ENCODE peak calls at places on chromosomes 2 and 18, in seven cellular contexts. One of them, this sample, is unnamed.

GRCh38 chr2:68832161-68832869 is 38.9 kb downstream of the BMP10 start:
- DNase-seq in cardiac muscle cell: peak
- DNase-seq in CD4-positive, alpha-beta T cell: no peak
- DNase-seq in astrocyte of the spinal cord: peak
- DNase-seq in nephron progenitor cell: no peak
- DNase-seq in B cell: no peak
- DNase-seq in glutamatergic neuron: no peak
- DNase-seq in this sample: no peak

GRCh38 chr2:12045864-12046291 is 299.4 kb downstream of the LPIN1 start:
- DNase-seq in CD4-positive, alpha-beta T cell: no peak
- DNase-seq in B cell: no peak
- DNase-seq in glutamatergic neuron: no peak
- DNase-seq in cardiac muscle cell: no peak
- DNase-seq in nephron progenitor cell: no peak
- DNase-seq in astrocyte of the spinal cord: no peak
- DNase-seq in this sample: no peak

GRCh38 chr2:225740086-225740485 is 340.6 kb downstream of the NYAP2 start:
- DNase-seq in nephron progenitor cell: no peak
- DNase-seq in glutamatergic neuron: no peak
- DNase-seq in CD4-positive, alpha-beta T cell: no peak
- DNase-seq in B cell: no peak
- DNase-seq in astrocyte of the spinal cord: no peak
- DNase-seq in cardiac muscle cell: no peak
- DNase-seq in this sample: no peak

GRCh38 chr2:28276076-28276618 is 116.5 kb upstream of the FOSL2 start:
- DNase-seq in astrocyte of the spinal cord: peak
- DNase-seq in nephron progenitor cell: no peak
- DNase-seq in B cell: no peak
- DNase-seq in glutamatergic neuron: no peak
- DNase-seq in CD4-positive, alpha-beta T cell: no peak
- DNase-seq in cardiac muscle cell: no peak
- DNase-seq in this sample: no peak

GRCh38 chr2:105517814-105518705 is 119.2 kb upstream of the FHL2 start:
- DNase-seq in glutamatergic neuron: peak
- DNase-seq in CD4-positive, alpha-beta T cell: no peak
- DNase-seq in nephron progenitor cell: no peak
- DNase-seq in B cell: no peak
- DNase-seq in cardiac muscle cell: no peak
- DNase-seq in astrocyte of the spinal cord: peak
- DNase-seq in this sample: no peak

GRCh38 chr18:46607926-46608325 is 49.1 kb downstream of the LOXHD1 start:
- DNase-seq in B cell: no peak
- DNase-seq in cardiac muscle cell: no peak
- DNase-seq in CD4-positive, alpha-beta T cell: no peak
- DNase-seq in glutamatergic neuron: no peak
- DNase-seq in nephron progenitor cell: no peak
- DNase-seq in astrocyte of the spinal cord: no peak
- DNase-seq in this sample: no peak

GRCh38 chr2:177332041-177332991 is 60.3 kb upstream of the AGPS start:
- DNase-seq in nephron progenitor cell: peak
- DNase-seq in astrocyte of the spinal cord: peak
- DNase-seq in glutamatergic neuron: no peak
- DNase-seq in cardiac muscle cell: peak
- DNase-seq in CD4-positive, alpha-beta T cell: no peak
- DNase-seq in B cell: peak
- DNase-seq in this sample: peak

GRCh38 chr2:148900350-148900749 is 25.3 kb downstream of the KIF5C start:
- DNase-seq in glutamatergic neuron: no peak
- DNase-seq in nephron progenitor cell: no peak
- DNase-seq in B cell: no peak
- DNase-seq in CD4-positive, alpha-beta T cell: no peak
- DNase-seq in cardiac muscle cell: no peak
- DNase-seq in astrocyte of the spinal cord: no peak
- DNase-seq in this sample: no peak

GRCh38 chr2:38665854-38666577 is at the start of gene GALM:
- DNase-seq in B cell: peak
- DNase-seq in nephron progenitor cell: peak
- DNase-seq in glutamatergic neuron: peak
- DNase-seq in cardiac muscle cell: peak
- DNase-seq in astrocyte of the spinal cord: peak
- DNase-seq in CD4-positive, alpha-beta T cell: peak
- DNase-seq in this sample: peak

GRCh38 chr18:3008546-3008945 is 4.4 kb downstream of the LPIN2 start:
- DNase-seq in nephron progenitor cell: no peak
- DNase-seq in CD4-positive, alpha-beta T cell: no peak
- DNase-seq in cardiac muscle cell: no peak
- DNase-seq in B cell: no peak
- DNase-seq in astrocyte of the spinal cord: peak
- DNase-seq in glutamatergic neuron: no peak
- DNase-seq in this sample: no peak

GRCh38 chr2:180038997-180039396 is 31.9 kb upstream of the CWC22 start:
- DNase-seq in glutamatergic neuron: no peak
- DNase-seq in astrocyte of the spinal cord: peak
- DNase-seq in CD4-positive, alpha-beta T cell: no peak
- DNase-seq in nephron progenitor cell: no peak
- DNase-seq in cardiac muscle cell: no peak
- DNase-seq in B cell: no peak
- DNase-seq in this sample: no peak

GRCh38 chr18:5628512-5629255 is 84.9 kb upstream of the EPB41L3 start:
- DNase-seq in nephron progenitor cell: peak
- DNase-seq in B cell: peak
- DNase-seq in cardiac muscle cell: peak
- DNase-seq in glutamatergic neuron: peak
- DNase-seq in astrocyte of the spinal cord: peak
- DNase-seq in CD4-positive, alpha-beta T cell: no peak
- DNase-seq in this sample: peak

GRCh38 chr2:241762933-241763369 is 13.7 kb upstream of the GAL3ST2 start:
- DNase-seq in glutamatergic neuron: no peak
- DNase-seq in CD4-positive, alpha-beta T cell: peak
- DNase-seq in astrocyte of the spinal cord: no peak
- DNase-seq in cardiac muscle cell: no peak
- DNase-seq in nephron progenitor cell: no peak
- DNase-seq in B cell: no peak
- DNase-seq in this sample: no peak

GRCh38 chr2:102033028-102033749 is 41.4 kb downstream of the IL1R2 start:
- DNase-seq in nephron progenitor cell: no peak
- DNase-seq in astrocyte of the spinal cord: peak
- DNase-seq in cardiac muscle cell: no peak
- DNase-seq in B cell: peak
- DNase-seq in glutamatergic neuron: no peak
- DNase-seq in CD4-positive, alpha-beta T cell: no peak
- DNase-seq in this sample: no peak

GRCh38 chr2:56583796-56584313 is 400.1 kb downstream of the CCDC85A start:
- DNase-seq in astrocyte of the spinal cord: no peak
- DNase-seq in B cell: no peak
- DNase-seq in CD4-positive, alpha-beta T cell: no peak
- DNase-seq in nephron progenitor cell: no peak
- DNase-seq in cardiac muscle cell: peak
- DNase-seq in glutamatergic neuron: no peak
- DNase-seq in this sample: no peak

GRCh38 chr2:54638774-54639187 is 84.7 kb upstream of the EML6 start:
- DNase-seq in cardiac muscle cell: no peak
- DNase-seq in nephron progenitor cell: no peak
- DNase-seq in B cell: no peak
- DNase-seq in CD4-positive, alpha-beta T cell: no peak
- DNase-seq in astrocyte of the spinal cord: no peak
- DNase-seq in glutamatergic neuron: no peak
- DNase-seq in this sample: no peak
- TF ChIP-seq CTCF in cardiac muscle cell: no peak
- TF ChIP-seq CTCF in nephron progenitor cell: no peak
- TF ChIP-seq CTCF in B cell: no peak
- TF ChIP-seq CTCF in CD4-positive, alpha-beta T cell: no peak
- TF ChIP-seq CTCF in astrocyte of the spinal cord: no peak
- TF ChIP-seq CTCF in glutamatergic neuron: no peak
- TF ChIP-seq CTCF in this sample: no peak

DNA sequence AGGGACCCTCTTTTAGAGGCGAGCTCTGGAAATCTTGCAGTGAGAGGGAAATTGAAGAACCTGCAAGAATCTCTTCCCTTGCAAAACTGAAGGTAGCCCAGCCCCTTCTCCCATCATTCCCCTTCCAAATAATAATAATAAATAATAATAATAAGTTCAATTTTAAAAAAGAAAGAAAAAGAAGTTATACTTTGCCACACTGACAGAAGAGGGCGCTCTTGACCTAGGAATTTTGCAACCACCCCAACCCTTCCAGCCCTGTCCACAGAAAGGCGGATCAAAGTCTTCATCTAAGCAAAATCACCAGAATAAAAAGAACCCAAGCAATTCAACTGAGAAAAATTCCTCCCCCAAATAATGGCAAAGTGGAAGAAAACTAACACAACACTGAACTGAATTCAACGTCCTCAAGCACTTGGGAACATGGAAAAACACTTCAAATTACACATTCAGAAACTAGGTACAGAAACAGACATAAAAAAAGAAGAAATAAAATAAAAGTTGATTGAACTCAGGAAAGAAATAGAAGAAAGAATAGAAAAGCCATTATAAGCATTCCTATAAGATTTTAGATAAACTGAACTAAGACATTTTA is 98.9 kb upstream of the GLS start:
- DNase-seq in cardiac muscle cell: peak
- DNase-seq in B cell: peak
- DNase-seq in glutamatergic neuron: peak
- DNase-seq in CD4-positive, alpha-beta T cell: no peak
- DNase-seq in astrocyte of the spinal cord: peak
- DNase-seq in nephron progenitor cell: peak
- DNase-seq in this sample: no peak
- TF ChIP-seq CTCF in cardiac muscle cell: peak
- TF ChIP-seq CTCF in B cell: peak
- TF ChIP-seq CTCF in glutamatergic neuron: peak
- TF ChIP-seq CTCF in CD4-positive, alpha-beta T cell: peak
- TF ChIP-seq CTCF in astrocyte of the spinal cord: peak
- TF ChIP-seq CTCF in nephron progenitor cell: peak
- TF ChIP-seq CTCF in this sample: peak

DNA sequence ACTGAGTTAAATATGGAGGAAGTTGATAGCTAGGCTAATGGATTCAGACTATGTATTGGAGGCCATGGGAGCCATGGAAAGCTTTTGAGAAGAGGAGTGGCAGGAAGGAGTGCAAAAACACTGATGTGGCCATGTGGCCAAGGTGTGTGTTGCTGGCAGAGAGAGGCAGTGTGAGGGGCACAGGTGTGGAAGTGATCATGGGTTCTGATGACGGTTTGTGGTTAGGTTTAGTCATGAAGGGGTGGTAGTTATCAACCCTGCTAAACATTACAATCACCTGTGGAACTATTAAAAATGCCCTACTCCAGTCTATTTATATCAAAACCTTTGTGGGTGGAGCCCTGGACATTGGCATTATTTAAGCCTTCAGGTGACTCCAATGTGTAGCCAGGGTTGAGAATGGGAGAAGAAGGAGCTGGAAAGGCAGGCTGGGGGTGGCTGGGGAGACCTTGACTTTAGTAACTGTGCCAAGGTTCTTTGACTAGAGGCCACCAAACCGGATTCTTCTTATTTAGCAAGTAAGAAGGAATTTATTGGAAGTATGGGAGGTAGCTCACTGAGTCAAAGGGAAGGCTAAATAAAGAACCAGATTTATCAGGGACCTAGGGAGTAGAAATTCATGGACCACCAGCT is 13.5 kb downstream of the GPR39 start:
- DNase-seq in CD4-positive, alpha-beta T cell: no peak
- DNase-seq in cardiac muscle cell: no peak
- DNase-seq in astrocyte of the spinal cord: no peak
- DNase-seq in nephron progenitor cell: no peak
- DNase-seq in B cell: no peak
- DNase-seq in glutamatergic neuron: no peak
- DNase-seq in this sample: no peak
- TF ChIP-seq CTCF in CD4-positive, alpha-beta T cell: no peak
- TF ChIP-seq CTCF in cardiac muscle cell: no peak
- TF ChIP-seq CTCF in astrocyte of the spinal cord: no peak
- TF ChIP-seq CTCF in nephron progenitor cell: no peak
- TF ChIP-seq CTCF in B cell: no peak
- TF ChIP-seq CTCF in glutamatergic neuron: no peak
- TF ChIP-seq CTCF in this sample: no peak

GRCh38 chr2:159168707-159169106 is 117.8 kb downstream of the WDSUB1 start:
- DNase-seq in astrocyte of the spinal cord: peak
- DNase-seq in cardiac muscle cell: no peak
- DNase-seq in CD4-positive, alpha-beta T cell: no peak
- DNase-seq in B cell: no peak
- DNase-seq in glutamatergic neuron: no peak
- DNase-seq in nephron progenitor cell: no peak
- DNase-seq in this sample: no peak
- TF ChIP-seq CTCF in astrocyte of the spinal cord: peak
- TF ChIP-seq CTCF in cardiac muscle cell: peak
- TF ChIP-seq CTCF in CD4-positive, alpha-beta T cell: no peak
- TF ChIP-seq CTCF in B cell: no peak
- TF ChIP-seq CTCF in glutamatergic neuron: no peak
- TF ChIP-seq CTCF in nephron progenitor cell: no peak
- TF ChIP-seq CTCF in this sample: peak

GRCh38 chr2:60708630-60709320 is 47.3 kb upstream of the PAPOLG start:
- DNase-seq in CD4-positive, alpha-beta T cell: no peak
- DNase-seq in B cell: no peak
- DNase-seq in cardiac muscle cell: no peak
- DNase-seq in nephron progenitor cell: no peak
- DNase-seq in glutamatergic neuron: no peak
- DNase-seq in astrocyte of the spinal cord: no peak
- DNase-seq in this sample: no peak
- TF ChIP-seq CTCF in CD4-positive, alpha-beta T cell: no peak
- TF ChIP-seq CTCF in B cell: no peak
- TF ChIP-seq CTCF in cardiac muscle cell: no peak
- TF ChIP-seq CTCF in nephron progenitor cell: no peak
- TF ChIP-seq CTCF in glutamatergic neuron: no peak
- TF ChIP-seq CTCF in astrocyte of the spinal cord: no peak
- TF ChIP-seq CTCF in this sample: no peak

GRCh38 chr2:157193461-157193860 is 64.0 kb upstream of the GALNT5 start:
- DNase-seq in astrocyte of the spinal cord: no peak
- DNase-seq in CD4-positive, alpha-beta T cell: no peak
- DNase-seq in B cell: no peak
- DNase-seq in glutamatergic neuron: no peak
- DNase-seq in cardiac muscle cell: no peak
- DNase-seq in nephron progenitor cell: no peak
- DNase-seq in this sample: no peak

GRCh38 chr2:157192445-157193423 is 64.8 kb upstream of the GALNT5 start:
- DNase-seq in glutamatergic neuron: no peak
- DNase-seq in B cell: no peak
- DNase-seq in CD4-positive, alpha-beta T cell: no peak
- DNase-seq in cardiac muscle cell: no peak
- DNase-seq in astrocyte of the spinal cord: peak
- DNase-seq in nephron progenitor cell: no peak
- DNase-seq in this sample: no peak

GRCh38 chr2:157196956-157197355 is 60.5 kb upstream of the GALNT5 start:
- DNase-seq in cardiac muscle cell: peak
- DNase-seq in glutamatergic neuron: no peak
- DNase-seq in nephron progenitor cell: no peak
- DNase-seq in CD4-positive, alpha-beta T cell: no peak
- DNase-seq in B cell: no peak
- DNase-seq in astrocyte of the spinal cord: no peak
- DNase-seq in this sample: no peak

GRCh38 chr2:157194844-157195243 is 62.7 kb upstream of the GALNT5 start:
- DNase-seq in cardiac muscle cell: no peak
- DNase-seq in glutamatergic neuron: no peak
- DNase-seq in B cell: no peak
- DNase-seq in astrocyte of the spinal cord: no peak
- DNase-seq in CD4-positive, alpha-beta T cell: no peak
- DNase-seq in nephron progenitor cell: no peak
- DNase-seq in this sample: no peak

GRCh38 chr2:157194097-157194688 is 63.3 kb upstream of the GALNT5 start:
- DNase-seq in glutamatergic neuron: no peak
- DNase-seq in nephron progenitor cell: peak
- DNase-seq in cardiac muscle cell: peak
- DNase-seq in B cell: no peak
- DNase-seq in CD4-positive, alpha-beta T cell: no peak
- DNase-seq in astrocyte of the spinal cord: peak
- DNase-seq in this sample: no peak
- TF ChIP-seq CTCF in glutamatergic neuron: peak
- TF ChIP-seq CTCF in nephron progenitor cell: peak
- TF ChIP-seq CTCF in cardiac muscle cell: peak
- TF ChIP-seq CTCF in B cell: peak
- TF ChIP-seq CTCF in CD4-positive, alpha-beta T cell: peak
- TF ChIP-seq CTCF in astrocyte of the spinal cord: peak
- TF ChIP-seq CTCF in this sample: peak